ENCODE peak calls at places on chromosomes 2 and 18, in seven cellular contexts. T, M, F, H, Z, R and D are unnamed samples.
A peak's percentile ranks its signal among the peaks of the same experiment; 100 is the strongest.

GRCh38 chr2:216366777-216367465 is 5.4 kb downstream of the MARCHF4 start:
- DNase-seq in Z (no peak), H (peak; percentile 38), F (no peak), M (no peak), T (no peak), R (no peak), D (no peak)

GRCh38 chr2:16626497-16626896 is 39.1 kb downstream of the CYRIA start:
- DNase-seq in Z (no peak), H (no peak), T (no peak), F (no peak), M (peak; percentile 40), R (no peak), D (no peak)

GRCh38 chr2:156401863-156402262 is 34.3 kb upstream of the GPD2 start:
- DNase-seq in Z (no peak), H (no peak), M (no peak), F (no peak), T (no peak), R (no peak), D (no peak)

GRCh38 chr2:17353268-17353667 is 165.0 kb downstream of the RAD51AP2 start:
- DNase-seq in H (no peak), Z (no peak), M (no peak), F (no peak), R (no peak), T (no peak), D (no peak)

GRCh38 chr2:120934891-120935338 is 199.2 kb downstream of the GLI2 start:
- DNase-seq in R (no peak), T (peak; percentile 82), F (no peak), Z (peak; percentile 69), M (peak; percentile 44), H (no peak), D (no peak)

GRCh38 chr2:69581774-69582581 is 61.6 kb downstream of the AAK1 start:
- DNase-seq in T (peak; percentile 42), Z (no peak), M (no peak), R (no peak), H (no peak), F (no peak), D (no peak)

GRCh38 chr2:65345626-65346025 is 86.8 kb downstream of the SPRED2 start:
- DNase-seq in T (no peak), R (no peak), M (no peak), Z (no peak), H (no peak), F (no peak), D (no peak)

GRCh38 chr2:206324869-206325268 is 50.4 kb downstream of the ZDBF2 start:
- DNase-seq in Z (no peak), F (no peak), R (no peak), H (no peak), T (no peak), M (no peak), D (no peak)

GRCh38 chr2:46913471-46914381 is 1.9 kb downstream of the MCFD2 start:
- DNase-seq in H (no peak), T (peak; percentile 82), R (no peak), F (no peak), M (no peak), Z (peak; percentile 27), D (peak; percentile 79)

GRCh38 chr2:217906787-217907186 is 96.0 kb downstream of the TNS1 start:
- DNase-seq in M (no peak), H (no peak), T (no peak), Z (no peak), F (no peak), R (no peak), D (no peak)

GRCh38 chr2:141654311-141654710 is 476.5 kb downstream of the LRP1B start:
- DNase-seq in M (no peak), T (no peak), H (no peak), F (no peak), R (no peak), Z (no peak), D (no peak)

GRCh38 chr18:68679531-68679930 is 35.4 kb downstream of the TMX3 start:
- DNase-seq in F (no peak), M (no peak), H (no peak), R (no peak), Z (no peak), T (no peak), D (no peak)

GRCh38 chr18:2715990-2716389 is 60.5 kb downstream of the SMCHD1 start:
- DNase-seq in F (no peak), H (no peak), T (no peak), M (no peak), R (no peak), Z (no peak), D (no peak)

GRCh38 chr2:210261996-210262510 is 36.8 kb upstream of the ACADL start:
- DNase-seq in R (no peak), Z (no peak), T (no peak), H (no peak), M (no peak), F (no peak), D (no peak)

GRCh38 chr2:210263841-210264240 is 38.6 kb upstream of the ACADL start:
- DNase-seq in Z (no peak), M (no peak), R (no peak), F (no peak), H (no peak), T (no peak), D (no peak)

GRCh38 chr2:210264282-210264681 is 39.0 kb upstream of the ACADL start:
- DNase-seq in R (no peak), F (no peak), M (no peak), T (no peak), H (no peak), Z (no peak), D (no peak)

DNA sequence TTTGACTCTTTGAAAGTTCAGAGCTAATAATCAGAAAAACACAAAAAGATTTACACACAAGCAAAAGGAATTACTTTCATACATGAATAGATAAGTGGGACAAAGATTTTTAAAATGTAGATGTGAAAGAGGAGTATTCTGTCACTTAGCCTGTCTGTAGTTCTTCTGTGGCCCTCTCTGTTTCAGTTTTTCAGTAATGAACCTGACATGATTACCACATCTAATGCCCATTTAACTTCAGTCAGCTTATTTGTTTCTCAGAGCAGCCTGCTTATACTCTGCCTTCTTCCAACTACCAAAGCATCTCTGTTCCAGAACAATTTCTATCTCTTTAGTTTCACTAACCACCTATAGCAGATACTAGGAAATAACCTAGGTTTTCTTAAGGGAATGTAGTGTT is 34.4 kb upstream of the ACADL start:
- DNase-seq in M (no peak), T (no peak), R (no peak), Z (no peak), H (no peak), F (no peak), D (no peak)
- H3K27ac ChIP-seq in M (no peak overlapping the region), T (no peak overlapping the region), R (no peak overlapping the region), Z (no peak overlapping the region), H (no peak overlapping the region), F (no peak overlapping the region), D (no peak overlapping the region)

DNA sequence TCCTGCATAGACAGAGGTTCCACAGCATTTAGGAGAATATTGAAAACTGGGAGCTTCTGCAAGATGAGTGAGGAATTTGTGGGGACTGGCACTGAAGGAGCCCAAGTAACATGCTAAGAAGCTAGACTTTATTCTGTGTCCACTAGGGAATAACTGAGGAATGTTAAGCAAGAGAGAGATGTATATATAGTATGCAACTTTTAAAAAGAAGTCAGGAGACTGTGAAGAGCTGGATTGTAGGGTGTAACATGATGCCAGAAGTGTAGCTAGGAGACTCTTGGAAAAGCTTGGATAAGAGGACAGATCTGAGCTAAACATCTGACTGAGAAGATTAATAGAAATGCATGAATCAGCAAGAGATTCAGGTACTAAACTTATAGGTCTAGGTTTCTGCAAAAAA is 270.6 kb upstream of the MMADHC start:
- DNase-seq in F (no peak), R (no peak), Z (no peak), H (no peak), M (no peak), T (no peak), D (no peak)
- H3K4me3 ChIP-seq in F (no peak overlapping the region), R (no peak overlapping the region), Z (no peak overlapping the region), H (no peak overlapping the region), M (no peak overlapping the region), T (no peak overlapping the region), D (no peak overlapping the region)

GRCh38 chr18:27731211-27731610 is 445.7 kb downstream of the CDH2 start:
- DNase-seq in Z (no peak), R (no peak), T (no peak), F (no peak), M (no peak), H (no peak), D (no peak)

GRCh38 chr18:27723168-27723567 is 453.8 kb downstream of the CDH2 start:
- DNase-seq in R (no peak), Z (no peak), M (no peak), H (no peak), F (no peak), T (no peak), D (no peak)

DNA sequence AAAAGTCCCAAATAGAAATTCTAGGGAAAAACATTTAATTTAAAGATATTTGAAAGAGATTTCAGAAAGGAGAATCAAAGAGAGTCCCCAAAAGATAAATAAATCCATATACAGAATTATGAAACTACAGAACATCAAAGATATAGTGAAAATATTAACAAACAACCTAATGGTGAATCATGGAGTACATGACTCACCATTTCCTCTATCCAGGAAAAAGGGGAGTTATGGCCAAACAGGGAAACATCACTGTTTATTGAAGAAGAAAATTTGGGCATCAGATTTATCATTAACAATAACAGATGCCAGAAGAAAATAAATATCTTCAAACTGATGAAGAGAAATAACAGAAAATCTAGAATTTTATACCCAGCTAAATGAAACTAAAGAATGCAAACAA is 448.3 kb downstream of the CDH2 start:
- DNase-seq in M (no peak), F (no peak), R (no peak), Z (no peak), H (no peak), T (no peak), D (no peak)
- H3K4me1 ChIP-seq in M (no peaks in the 10 kb centered on the region), F (no peaks in the 10 kb centered on the region), R (no peaks in the 10 kb centered on the region), Z (no peaks in the 10 kb centered on the region), H (no peaks in the 10 kb centered on the region), T (no peaks in the 10 kb centered on the region), D (no peaks in the 10 kb centered on the region)

GRCh38 chr2:9630001-9630749 is 622 bp downstream of the YWHAQ start:
- DNase-seq in H (peak; percentile 87), F (peak; percentile 70), Z (peak; percentile 19), T (peak; percentile 72), R (peak; percentile 70), M (peak; percentile 55), D (peak; percentile 87)
- H3K27ac ChIP-seq in H (peak overlapping the region; percentile 96), F (peak overlapping the region; percentile 96), Z (peak overlapping the region; percentile 75), T (peak overlapping the region; percentile 82), R (peak overlapping the region; percentile 86), M (peak overlapping the region; percentile 94), D (peak overlapping the region; percentile 97)

DNA sequence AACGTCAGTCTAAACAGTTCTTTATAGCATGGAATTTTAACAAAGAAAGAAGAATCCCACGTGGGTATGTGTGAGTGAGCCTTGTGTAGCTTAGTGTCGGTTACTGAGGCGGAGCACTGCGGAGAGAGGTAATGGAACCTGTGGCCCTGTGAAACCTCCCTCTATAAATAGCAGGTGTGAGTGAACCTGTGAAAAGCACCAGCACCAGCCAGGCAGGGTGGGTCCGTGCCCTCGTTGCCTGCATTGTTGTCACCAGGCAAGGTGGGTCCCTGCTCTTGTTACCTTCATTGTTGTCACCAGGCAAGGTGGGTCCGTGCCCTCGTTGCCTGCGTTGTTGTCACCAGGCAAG is 4.7 kb downstream of the CTDP1 start:
- DNase-seq in F (no peak), T (no peak), H (no peak), Z (no peak), M (no peak), R (no peak), D (no peak)
- H3K4me3 ChIP-seq in F (no peak overlapping the region), T (no peak overlapping the region), H (no peak overlapping the region), Z (no peak overlapping the region), M (no peak overlapping the region), R (no peak overlapping the region), D (no peak overlapping the region)